ENCODE peak calls at places on chromosome 14, in four cellular contexts. J is fibroblast of the aortic adventitia, K is GM10248, R is dorsolateral prefrontal cortex. E is an unnamed sample.

GRCh38 chr14:74364271-74364880 is 16.1 kb downstream of the VRTN start:
- DNase-seq in J (no peak), K (no peak), R (no peak), E (no peak)

GRCh38 chr14:76720382-76720813 is 40.9 kb upstream of the VASH1 start:
- DNase-seq in J (peak), K (peak), R (no peak), E (peak)

GRCh38 chr14:21626491-21627230 is 8.1 kb downstream of the OR10G2 start:
- DNase-seq in J (peak), K (no peak), R (no peak), E (no peak)

GRCh38 chr14:24094839-24095195 is 706 bp downstream of the PCK2 start:
- DNase-seq in J (peak), K (no peak), R (no peak), E (no peak)

GRCh38 chr14:76647699-76648298 is 113.5 kb upstream of the VASH1 start:
- DNase-seq in J (peak), K (peak), R (no peak), E (peak)

GRCh38 chr14:23608454-23608853 is 27.7 kb upstream of the DHRS2 start:
- DNase-seq in J (no peak), K (no peak), R (no peak), E (no peak)

GRCh38 chr14:100676089-100676685 is 50.5 kb upstream of the DLK1 start:
- DNase-seq in J (peak), K (no peak), R (no peak), E (no peak)

GRCh38 chr14:52987042-52987441 is 36.2 kb upstream of the FERMT2 start:
- DNase-seq in J (no peak), K (no peak), R (no peak), E (no peak)

GRCh38 chr14:55665067-55665700 is 85.2 kb downstream of the KTN1 start:
- DNase-seq in J (no peak), K (no peak), R (no peak), E (no peak)

GRCh38 chr14:89336338-89336737 is 80.7 kb downstream of the FOXN3 start:
- DNase-seq in J (no peak), K (no peak), R (no peak), E (no peak)

GRCh38 chr14:54002653-54003052 is 46.0 kb upstream of the BMP4 start:
- DNase-seq in J (peak), K (no peak), R (no peak), E (no peak)

GRCh38 chr14:60356921-60357550 is 108.0 kb downstream of the PPM1A start:
- DNase-seq in J (no peak), K (no peak), R (no peak), E (peak)

GRCh38 chr14:69268223-69268622 is 8.3 kb downstream of the GALNT16 start:
- DNase-seq in J (peak), K (no peak), R (no peak), E (no peak)

GRCh38 chr14:40280652-40281051 is 848.4 kb upstream of the FBXO33 start:
- DNase-seq in J (no peak), K (no peak), R (no peak), E (no peak)

GRCh38 chr14:54366726-54367707 is 29.8 kb upstream of the CDKN3 start:
- DNase-seq in J (peak), K (peak), R (peak), E (no peak)

DNA sequence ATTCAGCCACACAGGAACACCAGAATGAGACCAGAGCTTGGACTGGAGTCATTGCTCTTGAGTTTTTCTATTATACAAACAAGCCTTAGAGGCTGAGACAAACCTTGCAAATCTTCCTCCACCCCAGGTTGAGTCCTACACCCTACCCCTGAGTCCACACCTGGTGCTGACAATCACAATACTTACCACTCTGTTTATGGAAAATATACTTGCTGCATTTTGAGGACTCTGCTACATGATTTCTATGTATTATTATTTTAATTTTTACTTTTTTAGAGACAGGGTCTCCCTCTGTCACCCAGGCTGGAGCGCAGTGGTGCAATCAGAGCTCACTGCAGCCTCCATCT is 101.4 kb downstream of the EGLN3 start:
- DNase-seq in J (no peak), K (no peak), R (no peak), E (no peak)
- TF ChIP-seq CTCF in J (no peak), K (no peak), R (peak), E (no peak)

DNA sequence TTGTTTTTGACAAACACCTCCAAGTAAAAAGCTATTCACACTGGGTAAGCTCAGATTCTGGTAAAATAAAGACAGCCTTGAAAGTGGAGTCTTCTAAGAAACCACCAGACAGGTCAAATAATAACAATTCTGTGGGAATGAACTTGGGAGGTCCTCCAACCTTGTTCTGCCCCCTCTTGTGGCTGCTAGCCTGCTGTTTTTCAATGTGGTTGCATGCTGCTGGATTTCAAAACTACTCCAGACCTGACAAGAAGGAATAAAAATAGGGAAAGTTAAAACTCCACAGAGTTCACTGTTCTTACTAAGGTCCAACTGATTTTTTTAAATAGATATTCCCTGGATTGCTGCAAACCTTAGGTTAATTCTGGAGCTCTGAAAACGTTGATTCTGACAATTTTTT is 32.2 kb upstream of the RIN3 start:
- DNase-seq in J (peak), K (no peak), R (no peak), E (no peak)
- TF ChIP-seq CTCF in J (peak), K (no peak), R (no peak), E (no peak)

GRCh38 chr14:50545618-50546017 is 13.2 kb upstream of the MAP4K5 start:
- DNase-seq in J (no peak), K (no peak), R (no peak), E (no peak)

GRCh38 chr14:50541159-50541567 is 8.8 kb upstream of the MAP4K5 start:
- DNase-seq in J (no peak), K (no peak), R (no peak), E (no peak)

GRCh38 chr14:50544911-50545310 is 12.5 kb upstream of the MAP4K5 start:
- DNase-seq in J (no peak), K (no peak), R (no peak), E (no peak)

GRCh38 chr14:50539051-50539450 is 6.7 kb upstream of the MAP4K5 start:
- DNase-seq in J (no peak), K (no peak), R (no peak), E (no peak)

DNA sequence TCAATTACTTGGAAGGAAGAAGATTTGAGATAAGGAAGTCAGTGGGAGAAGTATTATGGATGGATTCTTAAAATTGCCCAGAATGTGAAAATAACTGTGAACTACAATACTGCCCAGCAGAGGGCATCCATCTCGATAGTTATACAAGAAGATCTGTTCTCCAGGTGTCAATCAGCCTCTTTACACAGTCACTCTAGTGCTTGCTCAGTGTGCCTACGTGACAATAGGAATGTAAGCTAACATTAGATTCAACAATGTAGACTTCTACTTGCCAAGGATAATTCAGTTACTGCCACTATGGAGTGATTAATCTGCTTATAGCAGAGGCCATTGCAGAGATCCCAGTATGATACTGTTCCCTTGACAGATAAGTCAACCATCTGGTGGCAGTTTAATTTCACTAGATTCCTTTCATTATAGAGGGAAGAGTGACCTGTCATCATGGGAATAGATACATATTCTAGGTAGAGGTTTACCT is 10.6 kb upstream of the MAP4K5 start:
- DNase-seq in J (peak), K (peak), R (no peak), E (peak)
- TF ChIP-seq CTCF in J (peak), K (peak), R (peak), E (peak)

DNA sequence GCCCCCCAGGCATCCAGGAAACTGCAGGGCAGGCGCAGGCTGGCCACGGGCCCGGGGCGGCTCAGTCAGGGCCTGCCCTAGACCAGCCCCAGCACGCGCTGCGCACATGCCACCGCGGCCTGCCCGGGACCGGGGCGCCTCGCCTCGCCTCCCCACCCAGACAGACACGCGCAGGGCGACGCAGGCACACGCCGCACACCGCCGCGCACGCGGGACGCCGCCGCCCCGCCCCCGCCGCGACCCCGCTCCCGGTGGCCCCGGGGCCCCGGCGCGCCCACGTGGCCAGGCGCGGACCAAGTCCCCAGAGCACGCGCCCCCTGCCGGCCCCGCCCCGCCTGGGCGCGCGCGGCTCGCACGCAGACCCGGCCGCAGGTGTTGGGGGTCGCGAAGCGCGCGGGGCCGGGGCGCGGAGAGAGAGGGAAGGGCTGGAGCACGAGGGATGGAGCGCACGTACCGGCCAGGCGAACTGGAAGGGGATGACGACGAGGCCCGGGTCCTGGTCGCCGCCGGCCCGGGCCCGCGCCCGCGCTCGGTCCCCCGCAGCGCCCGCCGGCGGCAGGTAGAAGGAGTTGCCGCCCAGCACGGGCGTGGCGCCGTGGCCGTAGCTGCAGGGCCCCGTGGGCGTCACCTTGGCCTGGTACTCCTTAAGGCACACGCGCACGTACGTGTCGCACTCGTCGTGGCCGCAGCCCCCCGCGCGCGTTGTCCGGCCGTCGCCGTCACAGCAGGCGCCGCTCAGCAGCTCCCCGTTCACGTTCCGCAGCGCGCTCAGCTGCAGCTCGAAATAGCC is 1.1 kb downstream of the JAG2 start:
- DNase-seq in J (no peak), K (no peak), R (no peak), E (no peak)
- TF ChIP-seq CTCF in J (no peak), K (no peak), R (no peak), E (peak)

GRCh38 chr14:106883218-106883692 is 1356.9 kb downstream of the TMEM121 start:
- DNase-seq in J (no peak), K (no peak), R (no peak), E (no peak)
- TF ChIP-seq CTCF in J (peak), K (peak), R (no peak), E (peak)